ENCODE peak calls at places on chromosomes 4 and X, in five cellular contexts. D is tibial artery; K is CD8-positive, alpha-beta T cell; G is ovary; R is pancreas. O is an unnamed sample.
A peak's percentile ranks its signal among the peaks of the same experiment; 100 is the strongest.

GRCh38 chr4:168098257-168098717 is 6.0 kb downstream of the ANXA10 start:
- DNase-seq in D (no peak), K (no peak), G (no peak), R (no peak), O (no peak)

GRCh38 chr4:112421911-112422310 is 94.1 kb downstream of the NEUROG2 start:
- DNase-seq in D (no peak), K (no peak), G (no peak), R (no peak), O (no peak)

GRCh38 chr4:108560624-108561023 is 59.8 kb upstream of the RPL34 start:
- DNase-seq in D (no peak), K (no peak), G (no peak), R (no peak), O (no peak)

GRCh38 chr4:76640252-76640925 is 205.4 kb downstream of the SHROOM3 start:
- DNase-seq in D (no peak), K (no peak), G (no peak), R (peak; percentile 44), O (no peak)

GRCh38 chrX:41824551-41824950 is 98.8 kb downstream of the CASK start:
- DNase-seq in D (no peak), K (no peak), G (no peak), R (no peak), O (no peak)

GRCh38 chr4:10619855-10620254 is 64.7 kb downstream of the CLNK start:
- DNase-seq in D (no peak), K (no peak), G (no peak), R (no peak), O (no peak)

GRCh38 chr4:120977435-120977997 is 55.0 kb upstream of the PRDM5 start:
- DNase-seq in D (no peak), K (no peak), G (no peak), R (peak; percentile 31), O (no peak)

GRCh38 chr4:83605744-83606172 is 69.8 kb downstream of the GPAT3 start:
- DNase-seq in D (no peak), K (no peak), G (no peak), R (no peak), O (no peak)

GRCh38 chr4:13968723-13969122 is 341.2 kb upstream of the BOD1L1 start:
- DNase-seq in D (no peak), K (no peak), G (no peak), R (no peak), O (no peak)

GRCh38 chr4:158814636-158815035 is 45.8 kb downstream of the FNIP2 start:
- DNase-seq in D (no peak), K (no peak), G (no peak), R (no peak), O (no peak)

GRCh38 chrX:145848451-145848850 is 30.8 kb downstream of the SLITRK2 start:
- DNase-seq in D (no peak), K (no peak), G (no peak), R (peak; percentile 14), O (no peak)

GRCh38 chrX:150253946-150254615 is 109.0 kb upstream of the MAMLD1 start:
- DNase-seq in D (no peak), K (no peak), G (no peak), R (no peak), O (no peak)

GRCh38 chr4:4461850-4462249 is 74.9 kb downstream of the NSG1 start:
- DNase-seq in D (no peak), K (peak; percentile 30), G (no peak), R (no peak), O (no peak)

GRCh38 chrX:9614016-9614415 is 149.2 kb downstream of the TBL1X start:
- DNase-seq in D (no peak), K (no peak), G (no peak), R (no peak), O (no peak)

GRCh38 chr4:56686537-56687231 is 5.6 kb upstream of the HOPX start:
- DNase-seq in D (no peak), K (no peak), G (no peak), R (no peak), O (no peak)

GRCh38 chrX:11755724-11756123 is 2.3 kb upstream of the MSL3 start:
- DNase-seq in D (no peak), K (no peak), G (no peak), R (no peak), O (no peak)

GRCh38 chr4:82284475-82284857 is 89.3 kb downstream of the HNRNPD start:
- DNase-seq in D (no peak), K (no peak), G (no peak), R (no peak), O (no peak)

GRCh38 chrX:153993978-153994377 is 21.4 kb downstream of the TMEM187 start:
- DNase-seq in D (no peak), K (no peak), G (no peak), R (no peak), O (no peak)

GRCh38 chr4:36624030-36624429 is 342.6 kb downstream of the DTHD1 start:
- DNase-seq in D (no peak), K (no peak), G (no peak), R (no peak), O (no peak)

GRCh38 chr4:169009281-169010124 is 552 bp downstream of the CBR4 start:
- DNase-seq in D (peak; percentile 79), K (peak; percentile 56), G (peak; percentile 80), R (peak; percentile 69), O (peak; percentile 94)

GRCh38 chrX:1592128-1592862 is 891 bp downstream of the AKAP17A start:
- DNase-seq in D (no peak), K (no peak), G (peak; percentile 66), R (peak; percentile 30), O (peak; percentile 90)

GRCh38 chr4:25939330-25939729 is 25.3 kb downstream of the SMIM20 start:
- DNase-seq in D (no peak), K (no peak), G (no peak), R (no peak), O (no peak)

GRCh38 chr4:168560184-168560834 is 63.5 kb downstream of the PALLD start:
- DNase-seq in D (no peak), K (no peak), G (no peak), R (no peak), O (no peak)

GRCh38 chrX:9535101-9535500 is 70.2 kb downstream of the TBL1X start:
- DNase-seq in D (no peak), K (no peak), G (no peak), R (no peak), O (no peak)

GRCh38 chrX:130770615-130771014 is 132.4 kb downstream of the ENOX2 start:
- DNase-seq in D (no peak), K (no peak), G (no peak), R (no peak), O (no peak)

GRCh38 chrX:151974336-151975227 is at the start of gene GABRE:
- DNase-seq in D (peak; percentile 85), K (no peak), G (peak; percentile 44), R (peak; percentile 45), O (no peak)

GRCh38 chr4:158259955-158260575 is 49.8 kb downstream of the TMEM144 start:
- DNase-seq in D (no peak), K (no peak), G (no peak), R (no peak), O (no peak)

GRCh38 chrX:98207947-98208346 is 1324.2 kb downstream of the RPA4 start:
- DNase-seq in D (no peak), K (no peak), G (no peak), R (no peak), O (no peak)

GRCh38 chrX:54044877-54045328 is 630 bp upstream of the PHF8 start:
- DNase-seq in D (no peak), K (no peak), G (no peak), R (no peak), O (no peak)
- H3K27ac ChIP-seq in D (peak overlapping the region; percentile 99), K (peak overlapping the region; percentile 85), G (peak overlapping the region; percentile 94), R (peak overlapping the region; percentile 80), O (peak overlapping the region; percentile 94)

GRCh38 chr4:183875251-183875825 is 29.8 kb upstream of the STOX2 start:
- DNase-seq in D (no peak), K (no peak), G (no peak), R (no peak), O (no peak)

GRCh38 chr4:183876268-183876934 is 28.7 kb upstream of the STOX2 start:
- DNase-seq in D (peak; percentile 93), K (no peak), G (peak; percentile 95), R (peak; percentile 90), O (no peak)

GRCh38 chr4:183873389-183874185 is 31.5 kb upstream of the STOX2 start:
- DNase-seq in D (no peak), K (no peak), G (no peak), R (no peak), O (no peak)

GRCh38 chr4:183878571-183878970 is 26.5 kb upstream of the STOX2 start:
- DNase-seq in D (no peak), K (no peak), G (no peak), R (no peak), O (no peak)
- H3K27ac ChIP-seq in D (no peak overlapping the region), K (no peak overlapping the region), G (no peak overlapping the region), R (no peak overlapping the region), O (no peak overlapping the region)

GRCh38 chrX:109336141-109336540 is 145.7 kb downstream of the GUCY2F start:
- DNase-seq in D (no peak), K (no peak), G (no peak), R (no peak), O (no peak)
- H3K27ac ChIP-seq in D (no peak overlapping the region), K (no peak overlapping the region), G (no peak overlapping the region), R (no peak overlapping the region), O (no peak overlapping the region)

GRCh38 chr4:147793973-147794690 is 62.2 kb downstream of the ARHGAP10 start:
- DNase-seq in D (no peak), K (no peak), G (no peak), R (no peak), O (no peak)

GRCh38 chr4:147791870-147792269 is 60.0 kb downstream of the ARHGAP10 start:
- DNase-seq in D (no peak), K (no peak), G (no peak), R (no peak), O (no peak)

GRCh38 chr4:147791341-147791740 is 59.5 kb downstream of the ARHGAP10 start:
- DNase-seq in D (no peak), K (no peak), G (no peak), R (no peak), O (no peak)

GRCh38 chr4:147793569-147793968 is 61.7 kb downstream of the ARHGAP10 start:
- DNase-seq in D (no peak), K (no peak), G (no peak), R (no peak), O (no peak)

GRCh38 chr4:147794787-147795413 is 63.0 kb downstream of the ARHGAP10 start:
- DNase-seq in D (no peak), K (no peak), G (no peak), R (no peak), O (no peak)
- H3K27ac ChIP-seq in D (no peak overlapping the region), K (no peak overlapping the region), G (no peak overlapping the region), R (no peak overlapping the region), O (no peak overlapping the region)